ENCODE peak calls at places on chromosomes 12 and 14, in eight cellular contexts. Y is NCI-H1092; Z is kidney tubule cell; O is renal cortical epithelial cell; U is AML-193; X is stimulated activated CD4-positive, alpha-beta T cell treated with anti-CD3 and anti-CD28 coated beads, Interleukin-1b, Interleukin-23, amount 100 ng/mL, for 1 hour; N is effector memory CD4-positive, alpha-beta T cell; C is mesendoderm. E is an unnamed sample.

GRCh38 chr12:104569348-104570173 is 112.8 kb downstream of the CHST11 start:
- DNase-seq in N (peak), X (no peak), O (no peak), C (no peak), Y (no peak), Z (no peak), U (peak), E (no peak)

GRCh38 chr14:54708161-54708560 is 141.2 kb downstream of the SAMD4A start:
- DNase-seq in O (no peak), Z (no peak), Y (no peak), C (no peak), N (no peak), X (no peak), U (no peak), E (no peak)

GRCh38 chr14:72804653-72805180 is 89.2 kb downstream of the DPF3 start:
- DNase-seq in C (no peak), Z (peak), N (no peak), O (no peak), X (no peak), Y (no peak), U (no peak), E (no peak)

GRCh38 chr12:15782667-15783066 is 6.5 kb downstream of the EPS8 start:
- DNase-seq in O (no peak), Y (no peak), C (no peak), Z (no peak), U (no peak), X (no peak), N (no peak), E (no peak)

GRCh38 chr14:55583942-55584468 is 4.0 kb downstream of the KTN1 start:
- DNase-seq in O (no peak), N (no peak), X (no peak), Y (no peak), Z (no peak), U (no peak), C (peak), E (no peak)

GRCh38 chr12:2375871-2376270 is 323.1 kb downstream of the CACNA1C start:
- DNase-seq in C (no peak), U (no peak), Z (no peak), O (no peak), X (no peak), N (no peak), Y (no peak), E (no peak)

GRCh38 chr12:89156862-89157262 is 195.4 kb downstream of the DUSP6 start:
- DNase-seq in C (no peak), Z (no peak), O (no peak), Y (no peak), N (no peak), X (no peak), U (peak), E (peak)

GRCh38 chr14:95260537-95261440 is 58.9 kb downstream of the CLMN start:
- DNase-seq in X (no peak), O (peak), N (no peak), C (no peak), Z (peak), U (no peak), Y (no peak), E (no peak)

GRCh38 chr14:68594737-68595380 is 198.0 kb downstream of the ZFP36L1 start:
- DNase-seq in N (no peak), Y (no peak), X (no peak), U (no peak), C (no peak), O (peak), Z (peak), E (no peak)

GRCh38 chr12:100077367-100077766 is 65.3 kb downstream of the BLTP3B start:
- DNase-seq in Y (no peak), O (no peak), X (no peak), U (no peak), C (no peak), Z (no peak), N (no peak), E (no peak)

GRCh38 chr14:103528158-103528511 is 861 bp upstream of the TRMT61A start:
- DNase-seq in C (no peak), Z (no peak), X (no peak), U (no peak), O (peak), N (no peak), Y (no peak), E (no peak)

GRCh38 chr14:23483216-23483854 is 13.8 kb downstream of the NGDN start:
- DNase-seq in N (no peak), Z (no peak), U (no peak), Y (peak), C (peak), X (no peak), O (no peak), E (no peak)

GRCh38 chr12:123861392-123861791 is 99.3 kb downstream of the DNAH10 start:
- DNase-seq in N (no peak), O (no peak), X (no peak), U (no peak), C (no peak), Y (no peak), Z (no peak), E (no peak)

GRCh38 chr14:100346306-100347091 is 23.4 kb downstream of the SLC25A47 start:
- DNase-seq in O (no peak), U (no peak), C (no peak), Z (no peak), X (no peak), N (no peak), Y (no peak), E (no peak)

GRCh38 chr12:64825143-64826011 is 930 bp downstream of the TBC1D30 start:
- DNase-seq in O (no peak), Z (no peak), X (no peak), N (no peak), Y (peak), C (peak), U (no peak), E (no peak)

GRCh38 chr12:94148841-94149780 is 734 bp downstream of the PLXNC1 start:
- DNase-seq in O (no peak), X (no peak), Y (peak), C (peak), U (no peak), N (peak), Z (peak), E (no peak)

GRCh38 chr12:92030618-92031017 is 115.0 kb downstream of the BTG1 start:
- DNase-seq in Y (no peak), Z (no peak), C (no peak), X (no peak), U (no peak), N (peak), O (no peak), E (no peak)

GRCh38 chr12:47318963-47319362 is 239.2 kb upstream of the AMIGO2 start:
- DNase-seq in C (no peak), O (no peak), U (no peak), N (no peak), X (no peak), Z (no peak), Y (no peak), E (no peak)

GRCh38 chr14:90695997-90696681 is 120.1 kb downstream of the TTC7B start:
- DNase-seq in Z (no peak), Y (no peak), C (no peak), N (no peak), U (no peak), X (no peak), O (no peak), E (no peak)

GRCh38 chr14:102394717-102395378 is 32.1 kb downstream of the TECPR2 start:
- DNase-seq in X (no peak), Y (no peak), U (peak), O (no peak), C (no peak), Z (no peak), N (no peak), E (no peak)

GRCh38 chr12:79451988-79452387 is 238.8 kb downstream of the PAWR start:
- DNase-seq in Y (no peak), X (no peak), O (peak), U (no peak), Z (peak), C (peak), N (no peak), E (peak)

GRCh38 chr12:115451785-115452736 is 768.1 kb upstream of the TBX3 start:
- DNase-seq in X (no peak), Z (peak), O (no peak), C (peak), Y (peak), N (no peak), U (no peak), E (no peak)

E was measured in GM04503.